ENCODE peak calls at places on chromosomes 12 and 14, in four cellular contexts. V is GM23248; C is naive thymus-derived CD4-positive, alpha-beta T cell; A is neuronal stem cell. S is an unnamed sample.
A peak's percentile ranks its signal among the peaks of the same experiment; 100 is the strongest.

GRCh38 chr14:97723834-97724770 is 926.9 kb downstream of the VRK1 start:
- DNase-seq in C (peak; percentile 58), A (no peak), V (no peak), S (peak; percentile 76)

GRCh38 chr12:40616383-40616900 is 75.8 kb upstream of the CNTN1 start:
- DNase-seq in C (no peak), V (no peak), A (no peak), S (no peak)

GRCh38 chr14:102666635-102667034 is 74.2 kb downstream of the RCOR1 start:
- DNase-seq in V (no peak), C (no peak), A (no peak), S (no peak)

GRCh38 chr14:22802860-22803562 is 12.2 kb downstream of the SLC7A7 start:
- DNase-seq in C (no peak), V (no peak), A (no peak), S (no peak)

GRCh38 chr14:25009891-25010290 is 40.1 kb downstream of the STXBP6 start:
- DNase-seq in C (no peak), A (no peak), V (peak; percentile 19), S (no peak)

GRCh38 chr14:105414456-105415371 is 4.9 kb upstream of the MTA1 start:
- DNase-seq in C (peak; percentile 64), A (peak; percentile 61), V (peak; percentile 84), S (no peak)

GRCh38 chr14:54025661-54026060 is 69.0 kb upstream of the BMP4 start:
- DNase-seq in C (no peak), V (peak; percentile 24), A (no peak), S (peak; percentile 28)

GRCh38 chr12:20434993-20435392 is 66.7 kb downstream of the PDE3A start:
- DNase-seq in A (no peak), V (peak; percentile 9), C (no peak), S (no peak)

GRCh38 chr12:43338848-43339526 is 213.0 kb downstream of the ADAMTS20 start:
- DNase-seq in C (no peak), V (peak; percentile 78), A (peak; percentile 49), S (no peak)

GRCh38 chr12:6074979-6075585 is 49.4 kb downstream of the VWF start:
- DNase-seq in C (peak; percentile 30), A (no peak), V (peak; percentile 65), S (no peak)

GRCh38 chr12:94649349-94650142 is 811 bp downstream of the TMCC3 start:
- DNase-seq in A (peak; percentile 29), C (no peak), V (peak; percentile 64), S (no peak)

GRCh38 chr14:34345718-34346465 is 116.1 kb downstream of the SPTSSA start:
- DNase-seq in V (no peak), C (no peak), A (no peak), S (no peak)

GRCh38 chr12:87596636-87597035 is 432.6 kb downstream of the C12orf50 start:
- DNase-seq in C (no peak), V (no peak), A (no peak), S (no peak)

DNA sequence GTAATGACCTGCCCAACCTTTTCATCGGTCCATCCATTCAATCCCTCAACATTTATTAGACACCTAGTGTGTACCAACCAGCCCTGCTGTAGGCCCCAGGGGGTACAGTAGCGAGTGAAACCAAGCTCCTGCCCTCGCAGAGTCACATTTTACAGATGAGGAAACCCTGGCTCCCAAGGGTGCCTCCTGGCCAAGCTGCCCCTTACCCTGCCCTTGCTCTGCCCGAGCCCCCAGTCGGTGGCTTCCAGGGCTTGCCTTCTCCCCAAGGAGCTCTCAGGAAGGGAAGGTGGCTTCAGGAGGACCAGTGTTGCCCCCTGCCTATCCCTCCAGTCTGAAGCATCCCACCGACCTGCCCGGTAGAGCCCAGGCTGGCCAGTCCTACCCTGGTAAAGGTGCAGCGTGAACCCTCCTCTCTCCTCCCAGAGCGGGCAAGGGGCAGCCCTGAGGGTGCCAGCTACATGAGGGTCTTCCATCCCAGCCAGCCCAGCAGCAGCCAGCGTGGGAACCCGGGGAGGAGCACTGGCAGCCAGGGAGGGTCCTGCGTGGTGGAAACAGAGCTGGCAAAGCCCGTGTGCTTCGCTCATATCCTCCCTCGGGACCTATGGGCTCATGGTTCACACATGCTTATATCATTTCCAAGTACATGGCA is 670 bp upstream of the BEGAIN start:
- DNase-seq in V (peak; percentile 48), C (no peak), A (no peak), S (no peak)
- H3K4me3 ChIP-seq in V (no peak overlapping the region), C (no peak overlapping the region), A (no peak overlapping the region), S (no peak overlapping the region)

GRCh38 chr12:58455146-58455545 is 465.2 kb downstream of the LRIG3 start:
- DNase-seq in A (no peak), V (peak; percentile 49), C (no peak), S (no peak)

GRCh38 chr12:58453306-58453705 is 467.0 kb downstream of the LRIG3 start:
- DNase-seq in A (no peak), C (no peak), V (peak; percentile 24), S (no peak)

GRCh38 chr12:58459191-58459590 is 461.1 kb downstream of the LRIG3 start:
- DNase-seq in V (peak; percentile 48), A (no peak), C (no peak), S (no peak)

GRCh38 chr12:58463050-58463449 is 457.3 kb downstream of the LRIG3 start:
- DNase-seq in C (no peak), V (no peak), A (no peak), S (no peak)

GRCh38 chr12:58458093-58458492 is 462.2 kb downstream of the LRIG3 start:
- DNase-seq in V (peak; percentile 7), C (no peak), A (no peak), S (no peak)
- H3K4me3 ChIP-seq in V (no peak overlapping the region), C (no peak overlapping the region), A (no peak overlapping the region), S (no peak overlapping the region)

DNA sequence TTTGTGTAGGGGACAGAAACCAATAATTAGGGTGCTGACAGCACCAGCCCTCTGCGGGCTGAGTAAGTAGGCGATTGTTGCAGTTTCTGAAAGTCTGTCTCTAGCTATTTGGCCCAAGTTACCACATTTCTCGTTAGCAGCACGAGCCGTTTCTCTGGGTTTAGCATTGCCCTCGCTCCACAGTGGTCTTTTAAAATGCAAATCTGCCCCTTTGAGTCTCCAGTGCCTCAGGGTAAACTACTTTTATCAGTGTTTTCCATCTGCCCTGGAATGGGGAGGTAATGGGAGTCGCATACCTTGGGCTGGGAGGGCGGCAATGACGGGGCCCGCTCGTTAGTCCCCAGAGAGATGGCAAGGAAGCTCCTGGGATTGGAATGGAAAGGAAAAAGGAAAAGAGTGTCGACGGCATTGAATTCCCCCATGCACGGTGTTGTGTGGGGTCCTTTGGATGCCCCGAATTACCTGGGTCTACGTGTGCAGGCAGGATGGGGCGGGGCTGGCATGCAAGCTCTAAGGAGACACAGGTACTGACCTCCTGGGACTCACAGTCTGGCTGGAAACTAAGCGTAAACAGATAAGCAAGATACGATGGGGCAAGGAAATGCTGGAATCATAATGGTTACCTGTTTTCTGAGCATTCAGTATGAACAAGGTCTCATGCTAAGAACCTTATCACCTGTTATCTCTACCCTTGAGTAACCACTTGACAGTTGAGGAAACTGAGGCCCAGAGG is 131.8 kb upstream of the MAP1LC3B2 start:
- DNase-seq in C (no peak), V (peak; percentile 53), A (no peak), S (no peak)
- H3K4me3 ChIP-seq in C (no peak overlapping the region), V (no peak overlapping the region), A (no peak overlapping the region), S (no peak overlapping the region)

DNA sequence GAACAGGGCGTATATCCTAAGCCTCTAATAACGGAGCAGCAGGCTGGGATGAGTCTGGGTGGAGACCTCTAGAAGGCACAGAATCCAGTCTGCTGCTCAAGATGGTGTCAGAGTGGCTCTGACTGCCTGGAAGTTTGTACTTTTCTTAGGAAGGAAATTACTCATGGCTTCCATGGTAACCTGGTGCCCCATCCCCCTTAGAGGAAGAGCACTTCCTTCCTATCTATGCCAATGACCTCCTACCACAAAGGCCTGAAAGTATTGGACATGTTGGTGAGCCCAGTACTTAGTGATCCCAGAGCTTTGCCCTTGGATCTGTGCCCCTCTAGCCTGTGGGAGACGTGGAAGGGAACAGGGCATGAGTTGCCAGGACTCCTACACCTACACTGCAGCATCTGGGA is 1.5 kb downstream of the BATF start:
- DNase-seq in A (no peak), V (peak; percentile 32), C (no peak), S (no peak)
- H3K4me3 ChIP-seq in A (no peak overlapping the region), V (no peak overlapping the region), C (peak overlapping the region; percentile 84), S (no peak overlapping the region)

DNA sequence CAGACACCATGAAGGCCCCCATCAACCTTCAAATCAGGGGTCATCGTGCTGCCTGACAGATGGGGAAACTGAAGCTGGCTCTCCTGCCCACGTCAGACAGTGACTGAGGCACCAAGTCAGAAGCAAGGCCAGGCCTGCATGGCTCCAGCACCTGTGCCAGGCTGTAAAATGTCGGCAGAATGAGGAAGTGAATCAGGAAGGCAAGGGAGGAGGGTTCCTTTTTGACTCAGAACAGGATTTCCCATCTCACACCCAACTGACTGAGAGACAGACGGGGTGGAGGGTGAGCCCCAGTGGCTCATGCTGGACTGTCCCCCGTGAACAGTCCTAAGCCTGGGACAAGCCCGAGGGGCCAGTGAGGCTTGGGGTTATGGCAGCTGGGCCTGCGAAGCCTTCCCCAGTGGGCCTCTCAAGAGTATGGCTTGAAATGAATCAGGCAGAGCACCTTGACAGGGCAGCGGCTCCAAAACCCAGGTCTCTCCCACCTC is 20.9 kb downstream of the SYNE3 start:
- DNase-seq in V (no peak), A (no peak), C (no peak), S (no peak)
- H3K4me3 ChIP-seq in V (no peak overlapping the region), A (no peak overlapping the region), C (peak overlapping the region; percentile 5), S (no peak overlapping the region)

GRCh38 chr12:14390885-14391530 is 25.5 kb downstream of the ATF7IP start:
- DNase-seq in C (no peak), V (no peak), A (no peak), S (no peak)
- H3K4me3 ChIP-seq in C (peak overlapping the region; percentile 11), V (no peak overlapping the region), A (no peak overlapping the region), S (no peak overlapping the region)